ENCODE peak calls at places on chromosomes 13 and 19, in seven cellular contexts. One of them, this sample, is unnamed.

GRCh38 chr19:17555480-17555928 is at the start of gene COLGALT1:
- DNase-seq in body of pancreas: peak
- DNase-seq in heart left ventricle: peak
- DNase-seq in IMR-90: peak
- DNase-seq in transverse colon: peak
- DNase-seq in breast epithelium: peak
- DNase-seq in esophagus muscularis mucosa: peak
- DNase-seq in this sample: peak

GRCh38 chr19:53655042-53655665 is 23.4 kb downstream of the DPRX start:
- DNase-seq in heart left ventricle: no peak
- DNase-seq in transverse colon: no peak
- DNase-seq in esophagus muscularis mucosa: no peak
- DNase-seq in breast epithelium: no peak
- DNase-seq in IMR-90: no peak
- DNase-seq in body of pancreas: no peak
- DNase-seq in this sample: no peak

GRCh38 chr13:40336228-40337221 is 329.9 kb downstream of the FOXO1 start:
- DNase-seq in transverse colon: no peak
- DNase-seq in heart left ventricle: no peak
- DNase-seq in esophagus muscularis mucosa: no peak
- DNase-seq in IMR-90: no peak
- DNase-seq in body of pancreas: peak
- DNase-seq in breast epithelium: no peak
- DNase-seq in this sample: no peak

GRCh38 chr19:42235181-42235580 is 7.2 kb downstream of the GSK3A start:
- DNase-seq in body of pancreas: no peak
- DNase-seq in breast epithelium: no peak
- DNase-seq in IMR-90: no peak
- DNase-seq in transverse colon: no peak
- DNase-seq in esophagus muscularis mucosa: no peak
- DNase-seq in heart left ventricle: no peak
- DNase-seq in this sample: no peak

GRCh38 chr19:32677657-32678056 is 2.0 kb downstream of the RGS9BP start:
- DNase-seq in transverse colon: no peak
- DNase-seq in heart left ventricle: no peak
- DNase-seq in body of pancreas: no peak
- DNase-seq in breast epithelium: no peak
- DNase-seq in esophagus muscularis mucosa: no peak
- DNase-seq in IMR-90: no peak
- DNase-seq in this sample: no peak

GRCh38 chr19:6590458-6591319 is at the start of gene CD70:
- DNase-seq in breast epithelium: no peak
- DNase-seq in transverse colon: peak
- DNase-seq in heart left ventricle: no peak
- DNase-seq in esophagus muscularis mucosa: no peak
- DNase-seq in IMR-90: no peak
- DNase-seq in body of pancreas: no peak
- DNase-seq in this sample: peak

GRCh38 chr19:52963229-52963760 is 614 bp upstream of the ZNF816 start:
- DNase-seq in transverse colon: peak
- DNase-seq in esophagus muscularis mucosa: no peak
- DNase-seq in body of pancreas: peak
- DNase-seq in IMR-90: no peak
- DNase-seq in heart left ventricle: no peak
- DNase-seq in breast epithelium: no peak
- DNase-seq in this sample: no peak

GRCh38 chr19:48511800-48512503 is at the start of gene LMTK3:
- DNase-seq in IMR-90: peak
- DNase-seq in esophagus muscularis mucosa: no peak
- DNase-seq in body of pancreas: peak
- DNase-seq in breast epithelium: no peak
- DNase-seq in heart left ventricle: no peak
- DNase-seq in transverse colon: peak
- DNase-seq in this sample: no peak

GRCh38 chr13:101942038-101942437 is 459.8 kb downstream of the FGF14 start:
- DNase-seq in body of pancreas: no peak
- DNase-seq in esophagus muscularis mucosa: no peak
- DNase-seq in heart left ventricle: peak
- DNase-seq in breast epithelium: no peak
- DNase-seq in IMR-90: peak
- DNase-seq in transverse colon: peak
- DNase-seq in this sample: no peak

GRCh38 chr13:110390572-110390971 is 83.5 kb downstream of the COL4A2 start:
- DNase-seq in IMR-90: peak
- DNase-seq in transverse colon: no peak
- DNase-seq in body of pancreas: no peak
- DNase-seq in heart left ventricle: no peak
- DNase-seq in esophagus muscularis mucosa: no peak
- DNase-seq in breast epithelium: no peak
- DNase-seq in this sample: no peak

GRCh38 chr13:23753523-23753922 is 135.7 kb downstream of the MIPEP start:
- DNase-seq in esophagus muscularis mucosa: no peak
- DNase-seq in breast epithelium: no peak
- DNase-seq in IMR-90: peak
- DNase-seq in heart left ventricle: no peak
- DNase-seq in transverse colon: no peak
- DNase-seq in body of pancreas: peak
- DNase-seq in this sample: no peak

GRCh38 chr13:112842931-112843391 is 126.1 kb upstream of the MCF2L start:
- DNase-seq in transverse colon: no peak
- DNase-seq in breast epithelium: no peak
- DNase-seq in body of pancreas: no peak
- DNase-seq in heart left ventricle: no peak
- DNase-seq in IMR-90: no peak
- DNase-seq in esophagus muscularis mucosa: no peak
- DNase-seq in this sample: no peak

GRCh38 chr19:57351867-57352266 is 796 bp downstream of the ZNF304 start:
- DNase-seq in body of pancreas: no peak
- DNase-seq in esophagus muscularis mucosa: no peak
- DNase-seq in IMR-90: peak
- DNase-seq in transverse colon: no peak
- DNase-seq in heart left ventricle: no peak
- DNase-seq in breast epithelium: no peak
- DNase-seq in this sample: no peak

GRCh38 chr13:106047859-106048258 is 487.6 kb downstream of the EFNB2 start:
- DNase-seq in IMR-90: peak
- DNase-seq in transverse colon: no peak
- DNase-seq in esophagus muscularis mucosa: no peak
- DNase-seq in breast epithelium: no peak
- DNase-seq in body of pancreas: no peak
- DNase-seq in heart left ventricle: no peak
- DNase-seq in this sample: no peak

GRCh38 chr13:105464249-105464648 is 1071.2 kb downstream of the EFNB2 start:
- DNase-seq in IMR-90: peak
- DNase-seq in transverse colon: no peak
- DNase-seq in esophagus muscularis mucosa: no peak
- DNase-seq in breast epithelium: no peak
- DNase-seq in body of pancreas: no peak
- DNase-seq in heart left ventricle: no peak
- DNase-seq in this sample: no peak

GRCh38 chr19:54462713-54463530 is 656 bp downstream of the LENG9 start:
- DNase-seq in breast epithelium: no peak
- DNase-seq in body of pancreas: peak
- DNase-seq in transverse colon: peak
- DNase-seq in esophagus muscularis mucosa: no peak
- DNase-seq in IMR-90: peak
- DNase-seq in heart left ventricle: peak
- DNase-seq in this sample: peak

GRCh38 chr13:86757236-86757978 is 913.8 kb upstream of the SLITRK5 start:
- DNase-seq in body of pancreas: no peak
- DNase-seq in transverse colon: no peak
- DNase-seq in IMR-90: no peak
- DNase-seq in heart left ventricle: no peak
- DNase-seq in esophagus muscularis mucosa: no peak
- DNase-seq in breast epithelium: no peak
- DNase-seq in this sample: no peak

GRCh38 chr13:91406619-91407018 is 8.2 kb downstream of the GPC5 start:
- DNase-seq in breast epithelium: no peak
- DNase-seq in transverse colon: no peak
- DNase-seq in esophagus muscularis mucosa: no peak
- DNase-seq in IMR-90: peak
- DNase-seq in body of pancreas: no peak
- DNase-seq in heart left ventricle: no peak
- DNase-seq in this sample: no peak

GRCh38 chr19:369256-369655 is 24.7 kb upstream of the MIER2 start:
- DNase-seq in body of pancreas: no peak
- DNase-seq in esophagus muscularis mucosa: no peak
- DNase-seq in IMR-90: no peak
- DNase-seq in heart left ventricle: no peak
- DNase-seq in breast epithelium: no peak
- DNase-seq in transverse colon: no peak
- DNase-seq in this sample: no peak

GRCh38 chr13:98310485-98311199 is 133.6 kb upstream of the RNF113B start:
- DNase-seq in breast epithelium: no peak
- DNase-seq in IMR-90: no peak
- DNase-seq in body of pancreas: no peak
- DNase-seq in esophagus muscularis mucosa: no peak
- DNase-seq in heart left ventricle: no peak
- DNase-seq in transverse colon: no peak
- DNase-seq in this sample: no peak

GRCh38 chr19:13835791-13836723 is 40.8 kb downstream of the ZSWIM4 start:
- DNase-seq in esophagus muscularis mucosa: no peak
- DNase-seq in breast epithelium: no peak
- DNase-seq in IMR-90: no peak
- DNase-seq in body of pancreas: no peak
- DNase-seq in heart left ventricle: peak
- DNase-seq in transverse colon: no peak
- DNase-seq in this sample: peak

GRCh38 chr19:34404109-34404909 is at the start of gene PDCD2L:
- DNase-seq in esophagus muscularis mucosa: peak
- DNase-seq in body of pancreas: peak
- DNase-seq in heart left ventricle: peak
- DNase-seq in breast epithelium: peak
- DNase-seq in transverse colon: peak
- DNase-seq in IMR-90: peak
- DNase-seq in this sample: peak
- TF ChIP-seq CTCF in esophagus muscularis mucosa: peak
- TF ChIP-seq CTCF in body of pancreas: no peak
- TF ChIP-seq CTCF in heart left ventricle: no peak
- TF ChIP-seq CTCF in breast epithelium: no peak
- TF ChIP-seq CTCF in transverse colon: no peak
- TF ChIP-seq CTCF in IMR-90: no peak
- TF ChIP-seq CTCF in this sample: no peak

GRCh38 chr19:24086974-24087595 is at the start of gene ZNF254:
- DNase-seq in heart left ventricle: peak
- DNase-seq in IMR-90: peak
- DNase-seq in breast epithelium: peak
- DNase-seq in transverse colon: peak
- DNase-seq in body of pancreas: peak
- DNase-seq in esophagus muscularis mucosa: peak
- DNase-seq in this sample: peak
- H3K4me3 ChIP-seq in heart left ventricle: peak
- H3K4me3 ChIP-seq in IMR-90: peak
- H3K4me3 ChIP-seq in breast epithelium: peak
- H3K4me3 ChIP-seq in transverse colon: peak
- H3K4me3 ChIP-seq in body of pancreas: peak
- H3K4me3 ChIP-seq in esophagus muscularis mucosa: peak
- H3K4me3 ChIP-seq in this sample: peak

DNA sequence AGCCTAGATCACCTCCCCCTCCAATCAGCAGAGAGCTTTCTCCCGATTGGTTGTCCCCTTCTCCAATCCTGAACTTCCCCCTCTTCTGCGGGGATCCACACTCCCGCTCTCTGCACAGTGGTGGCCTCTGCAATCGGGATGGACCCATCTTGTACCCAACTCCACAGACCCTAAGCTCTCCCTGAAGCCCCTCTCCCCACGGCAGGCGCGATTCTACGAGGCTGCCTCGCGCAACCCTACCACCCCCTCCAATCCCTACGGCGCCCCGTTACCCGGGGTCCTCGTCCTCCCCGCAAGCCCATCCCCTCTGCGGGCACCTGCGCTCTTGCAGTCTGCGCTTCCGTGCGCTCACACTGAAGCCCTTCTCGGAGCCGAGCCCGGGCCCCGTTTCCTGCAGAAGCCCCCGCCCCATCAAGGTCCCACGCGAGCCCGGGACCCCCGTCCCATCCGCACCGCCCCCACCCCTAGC is 459 bp downstream of the TMEM160 start:
- DNase-seq in IMR-90: peak
- DNase-seq in transverse colon: peak
- DNase-seq in body of pancreas: peak
- DNase-seq in esophagus muscularis mucosa: peak
- DNase-seq in breast epithelium: peak
- DNase-seq in heart left ventricle: peak
- DNase-seq in this sample: peak
- TF ChIP-seq POLR2A in IMR-90: no peak
- TF ChIP-seq POLR2A in transverse colon: no peak
- TF ChIP-seq POLR2A in body of pancreas: peak
- TF ChIP-seq POLR2A in esophagus muscularis mucosa: no peak
- TF ChIP-seq POLR2A in breast epithelium: no peak
- TF ChIP-seq POLR2A in heart left ventricle: no peak
- TF ChIP-seq POLR2A in this sample: no peak

GRCh38 chr13:21849323-21849722 is 178.4 kb downstream of the FGF9 start:
- DNase-seq in transverse colon: no peak
- DNase-seq in breast epithelium: no peak
- DNase-seq in IMR-90: peak
- DNase-seq in esophagus muscularis mucosa: no peak
- DNase-seq in body of pancreas: peak
- DNase-seq in heart left ventricle: no peak
- DNase-seq in this sample: no peak
- TF ChIP-seq CTCF in transverse colon: peak
- TF ChIP-seq CTCF in breast epithelium: peak
- TF ChIP-seq CTCF in IMR-90: peak
- TF ChIP-seq CTCF in esophagus muscularis mucosa: peak
- TF ChIP-seq CTCF in body of pancreas: peak
- TF ChIP-seq CTCF in heart left ventricle: peak
- TF ChIP-seq CTCF in this sample: no peak

GRCh38 chr13:114128624-114129522 is 3.5 kb downstream of the RASA3 start:
- DNase-seq in IMR-90: peak
- DNase-seq in esophagus muscularis mucosa: no peak
- DNase-seq in body of pancreas: peak
- DNase-seq in heart left ventricle: peak
- DNase-seq in breast epithelium: no peak
- DNase-seq in transverse colon: peak
- DNase-seq in this sample: peak

GRCh38 chr13:114126789-114127472 is 5.5 kb downstream of the RASA3 start:
- DNase-seq in heart left ventricle: no peak
- DNase-seq in esophagus muscularis mucosa: no peak
- DNase-seq in body of pancreas: no peak
- DNase-seq in breast epithelium: no peak
- DNase-seq in transverse colon: no peak
- DNase-seq in IMR-90: no peak
- DNase-seq in this sample: no peak

GRCh38 chr13:114128348-114128623 is 4.1 kb downstream of the RASA3 start:
- DNase-seq in esophagus muscularis mucosa: no peak
- DNase-seq in transverse colon: no peak
- DNase-seq in breast epithelium: no peak
- DNase-seq in IMR-90: no peak
- DNase-seq in heart left ventricle: no peak
- DNase-seq in body of pancreas: no peak
- DNase-seq in this sample: no peak

GRCh38 chr13:114129649-114130062 is 2.8 kb downstream of the RASA3 start:
- DNase-seq in IMR-90: no peak
- DNase-seq in breast epithelium: no peak
- DNase-seq in heart left ventricle: no peak
- DNase-seq in esophagus muscularis mucosa: no peak
- DNase-seq in transverse colon: no peak
- DNase-seq in body of pancreas: no peak
- DNase-seq in this sample: no peak

GRCh38 chr13:114127473-114128347 is 4.7 kb downstream of the RASA3 start:
- DNase-seq in heart left ventricle: no peak
- DNase-seq in IMR-90: no peak
- DNase-seq in esophagus muscularis mucosa: no peak
- DNase-seq in breast epithelium: no peak
- DNase-seq in transverse colon: no peak
- DNase-seq in body of pancreas: no peak
- DNase-seq in this sample: no peak
- H3K4me3 ChIP-seq in heart left ventricle: no peak
- H3K4me3 ChIP-seq in IMR-90: no peak
- H3K4me3 ChIP-seq in esophagus muscularis mucosa: no peak
- H3K4me3 ChIP-seq in breast epithelium: peak
- H3K4me3 ChIP-seq in transverse colon: no peak
- H3K4me3 ChIP-seq in body of pancreas: no peak
- H3K4me3 ChIP-seq in this sample: no peak

GRCh38 chr19:46391296-46392251 is 21.8 kb downstream of the CCDC8 start:
- DNase-seq in breast epithelium: no peak
- DNase-seq in transverse colon: no peak
- DNase-seq in heart left ventricle: no peak
- DNase-seq in body of pancreas: no peak
- DNase-seq in esophagus muscularis mucosa: no peak
- DNase-seq in IMR-90: no peak
- DNase-seq in this sample: no peak
- TF ChIP-seq POLR2A in breast epithelium: no peak
- TF ChIP-seq POLR2A in transverse colon: no peak
- TF ChIP-seq POLR2A in heart left ventricle: no peak
- TF ChIP-seq POLR2A in body of pancreas: no peak
- TF ChIP-seq POLR2A in esophagus muscularis mucosa: no peak
- TF ChIP-seq POLR2A in IMR-90: no peak
- TF ChIP-seq POLR2A in this sample: no peak

This sample was measured in lower leg skin.